ENCODE peak calls at places on chromosomes 11 and 22, in nine cellular contexts. D is brain pericyte; Z is activated CD4-positive, alpha-beta T cell treated with anti-CD3 and anti-CD28 coated beads for 48 hours; A is right cardiac atrium; S is NCI-H1105; W is gastrocnemius medialis; L is EL; X is cardiac muscle cell; R is T47D. H is an unnamed sample.

GRCh38 chr22:19747574-19747973 is 13.0 kb upstream of the TBX1 start:
- DNase-seq in X (no peak), R (no peak), D (no peak), W (no peak), L (no peak), Z (no peak), S (no peak), A (no peak), H (no peak)

GRCh38 chr22:30198152-30198845 is 48.3 kb downstream of the LIF start:
- DNase-seq in W (no peak), S (no peak), A (no peak), Z (no peak), X (no peak), L (no peak), R (no peak), D (no peak), H (no peak)

GRCh38 chr11:128250482-128250881 is 336.9 kb downstream of the ETS1 start:
- DNase-seq in S (no peak), X (no peak), Z (no peak), L (no peak), R (no peak), A (no peak), D (no peak), W (no peak), H (no peak)

GRCh38 chr22:35862697-35863096 is 145.0 kb downstream of the APOL5 start:
- DNase-seq in Z (no peak), W (no peak), L (no peak), R (no peak), D (no peak), X (no peak), S (no peak), A (no peak), H (no peak)

GRCh38 chr11:61488651-61489291 is 19.8 kb upstream of the LRRC10B start:
- DNase-seq in W (peak; percentile 31), A (peak; percentile 90), S (no peak), R (peak; percentile 98), D (no peak), L (no peak), X (peak; percentile 42), Z (no peak), H (peak; percentile 37)

GRCh38 chr11:82969811-82970210 is 68.3 kb downstream of the DDIAS start:
- DNase-seq in L (no peak), A (no peak), X (no peak), R (no peak), Z (no peak), S (no peak), D (no peak), W (no peak), H (no peak)

GRCh38 chr11:15943418-15944197 is 412.7 kb downstream of the SOX6 start:
- DNase-seq in D (no peak), W (no peak), X (no peak), Z (no peak), L (no peak), R (no peak), A (no peak), S (no peak), H (no peak)

GRCh38 chr11:121334973-121335711 is 42.6 kb downstream of the SC5D start:
- DNase-seq in X (no peak), Z (no peak), S (peak; percentile 17), A (no peak), W (no peak), L (no peak), R (peak; percentile 33), D (no peak), H (no peak)

GRCh38 chr11:113147249-113147648 is 167.1 kb upstream of the TTC12 start:
- DNase-seq in W (no peak), S (peak; percentile 19), R (no peak), Z (no peak), D (no peak), L (no peak), A (no peak), X (peak; percentile 30), H (no peak)

GRCh38 chr22:32605576-32605975 is 131.0 kb downstream of the FBXO7 start:
- DNase-seq in S (no peak), Z (no peak), W (no peak), X (no peak), A (no peak), D (no peak), L (no peak), R (no peak), H (no peak)

GRCh38 chr11:44372989-44373388 is 63.0 kb upstream of the ALX4 start:
- DNase-seq in A (no peak), S (no peak), W (no peak), X (no peak), R (no peak), D (no peak), Z (no peak), L (no peak), H (no peak)

GRCh38 chr11:56885182-56885581 is 103.5 kb upstream of the OR5AK2 start:
- DNase-seq in A (no peak), R (peak; percentile 84), S (no peak), D (no peak), X (peak; percentile 42), Z (no peak), W (no peak), L (no peak), H (no peak)

GRCh38 chr22:17369553-17370035 is 334 bp downstream of the CECR2 start:
- DNase-seq in D (no peak), W (no peak), A (peak; percentile 74), Z (peak; percentile 35), R (peak; percentile 38), X (peak; percentile 86), S (no peak), L (no peak), H (peak; percentile 70)

GRCh38 chr11:134583397-134583990 is 171.5 kb upstream of the B3GAT1 start:
- DNase-seq in L (no peak), S (no peak), D (no peak), A (no peak), X (no peak), Z (no peak), W (no peak), R (no peak), H (no peak)

GRCh38 chr22:30507670-30508069 is 2.2 kb upstream of the SEC14L4 start:
- DNase-seq in A (no peak), X (no peak), Z (no peak), S (no peak), D (no peak), R (no peak), L (no peak), W (no peak), H (no peak)

GRCh38 chr11:129731316-129731715 is 84.3 kb upstream of the TMEM45B start:
- DNase-seq in A (no peak), X (no peak), L (no peak), S (no peak), R (no peak), W (no peak), Z (no peak), D (no peak), H (no peak)

GRCh38 chr11:9014826-9015225 is 11.0 kb upstream of the NRIP3 start:
- DNase-seq in D (no peak), L (no peak), X (no peak), W (no peak), Z (no peak), A (no peak), S (no peak), R (no peak), H (no peak)

GRCh38 chr22:37643225-37643847 is 3.9 kb downstream of the SH3BP1 start:
- DNase-seq in W (peak; percentile 38), Z (peak; percentile 93), R (peak; percentile 71), A (peak; percentile 94), D (no peak), X (peak; percentile 86), L (peak; percentile 72), S (no peak), H (peak; percentile 97)

GRCh38 chr22:38239101-38239761 is 33.6 kb downstream of the TMEM184B start:
- DNase-seq in X (peak; percentile 25), Z (no peak), W (no peak), D (no peak), R (no peak), S (no peak), A (peak; percentile 56), L (peak; percentile 98), H (no peak)

GRCh38 chr11:4830909-4831308 is 9.8 kb downstream of the OR51F2 start:
- DNase-seq in A (no peak), W (no peak), X (no peak), D (no peak), Z (no peak), R (no peak), S (no peak), L (no peak), H (no peak)

GRCh38 chr11:2357246-2357645 is 19.9 kb upstream of the CD81 start:
- DNase-seq in A (no peak), X (no peak), Z (no peak), R (no peak), D (no peak), S (no peak), W (no peak), L (no peak), H (no peak)

GRCh38 chr11:93935826-93936225 is 85.3 kb upstream of the HEPHL1 start:
- DNase-seq in X (no peak), S (peak; percentile 48), Z (no peak), L (no peak), D (no peak), W (no peak), A (no peak), R (peak; percentile 49), H (no peak)

GRCh38 chr11:23903044-23903704 is 593.7 kb upstream of the LUZP2 start:
- DNase-seq in W (no peak), R (no peak), L (peak; percentile 96), D (no peak), X (no peak), Z (no peak), A (no peak), S (no peak), H (no peak)

H was measured in endothelial cell.